ENCODE peak calls at places on chromosome 3, in seven cellular contexts. Z is right atrium auricular region; H is stimulated activated CD4-positive, alpha-beta T cell treated with anti-CD3 and anti-CD28 coated beads, Interleukin-15, amount 100 ng/mL, for 24 hours; O is activated CD4-positive, alpha-beta T cell treated with anti-CD3 and anti-CD28 coated beads, Interleukin-2, amount 50 U/mL, for 48 hours; D is H9; W is A549; M is neuronal stem cell. C is an unnamed sample.

GRCh38 chr3:108180214-108180613 is 42.0 kb downstream of the IFT57 start:
- DNase-seq in M (no peak), O (no peak), Z (no peak), H (no peak), D (no peak), W (no peak), C (no peak)

GRCh38 chr3:48507256-48508061 is 3.5 kb upstream of the SHISA5 start:
- DNase-seq in H (peak), W (peak), O (peak), Z (peak), D (peak), M (peak), C (peak)

GRCh38 chr3:69458798-69459197 is 72.9 kb upstream of the FRMD4B start:
- DNase-seq in D (no peak), M (no peak), O (no peak), H (no peak), Z (no peak), W (no peak), C (no peak)

GRCh38 chr3:116442331-116443021 is 2.8 kb downstream of the LSAMP start:
- DNase-seq in D (no peak), Z (no peak), M (no peak), W (no peak), O (no peak), H (no peak), C (no peak)

GRCh38 chr3:29898609-29899008 is 617.7 kb downstream of the RBMS3 start:
- DNase-seq in O (no peak), H (no peak), D (no peak), Z (no peak), M (no peak), W (no peak), C (no peak)

GRCh38 chr3:48064292-48064829 is 48.1 kb upstream of the MAP4 start:
- DNase-seq in H (no peak), M (no peak), Z (no peak), D (no peak), O (no peak), W (no peak), C (no peak)

GRCh38 chr3:90092994-90093393 is 985.6 kb downstream of the EPHA3 start:
- DNase-seq in M (no peak), H (no peak), D (no peak), O (no peak), Z (no peak), W (peak), C (no peak)

GRCh38 chr3:113096158-113096893 is 105.5 kb downstream of the GTPBP8 start:
- DNase-seq in M (no peak), Z (no peak), W (no peak), H (no peak), D (no peak), O (no peak), C (no peak)

GRCh38 chr3:171175840-171176239 is 149.3 kb upstream of the SLC2A2 start:
- DNase-seq in D (no peak), W (no peak), Z (no peak), O (no peak), H (no peak), M (no peak), C (no peak)